ENCODE peak calls at places on chromosomes 11 and 22, in six cellular contexts. L, T, G, E, B and M are unnamed samples.

GRCh38 chr11:117199916-117200812 is 994 bp downstream of the TAGLN start:
- DNase-seq in L (no peak), T (no peak), G (peak; percentile 60), E (no peak), B (no peak), M (no peak)

GRCh38 chr11:35714882-35715612 is 52.5 kb downstream of the TRIM44 start:
- DNase-seq in L (no peak), T (no peak), G (peak; percentile 69), E (peak; percentile 65), B (peak; percentile 3), M (no peak)

GRCh38 chr11:4610258-4610935 is 2.4 kb upstream of the TRIM68 start:
- DNase-seq in L (no peak), T (no peak), G (peak; percentile 53), E (no peak), B (peak; percentile 13), M (no peak)

GRCh38 chr22:49753961-49754673 is 73.6 kb downstream of the BRD1 start:
- DNase-seq in L (no peak), T (no peak), G (no peak), E (no peak), B (no peak), M (no peak)

GRCh38 chr11:6611092-6612007 is 666 bp downstream of the TAF10 start:
- DNase-seq in L (no peak), T (no peak), G (peak; percentile 36), E (peak; percentile 19), B (peak; percentile 53), M (no peak)

GRCh38 chr11:46903846-46904245 is 14.5 kb downstream of the LRP4 start:
- DNase-seq in L (no peak), T (no peak), G (no peak), E (peak; percentile 68), B (no peak), M (no peak)

GRCh38 chr11:61497876-61498275 is 10.7 kb upstream of the LRRC10B start:
- DNase-seq in L (no peak), T (no peak), G (no peak), E (no peak), B (no peak), M (no peak)

GRCh38 chr11:77080643-77081210 is 14.0 kb downstream of the CAPN5 start:
- DNase-seq in L (no peak), T (no peak), G (peak; percentile 45), E (no peak), B (no peak), M (no peak)

GRCh38 chr11:3091081-3091845 is 34.0 kb upstream of the CARS1 start:
- DNase-seq in L (no peak), T (no peak), G (no peak), E (no peak), B (no peak), M (no peak)